ENCODE peak calls at places on chromosomes 5 and 9, in seven cellular contexts. R is cardiac muscle cell; G is WTC11; Z is caudate nucleus; P is GM12865; I is CD4-positive, alpha-beta memory T cell; W is prostate gland. X is an unnamed sample.

GRCh38 chr5:68932830-68933434 is 160.9 kb upstream of the SLC30A5 start:
- DNase-seq in R (no peak), G (peak), Z (no peak), P (peak), I (no peak), W (no peak), X (peak)

GRCh38 chr9:134957165-134957944 is 39.6 kb upstream of the FCN1 start:
- DNase-seq in R (no peak), G (no peak), Z (no peak), P (no peak), I (no peak), W (no peak), X (no peak)

GRCh38 chr9:112866662-112867274 is 23.9 kb downstream of the SLC46A2 start:
- DNase-seq in R (peak), G (peak), Z (no peak), P (no peak), I (no peak), W (no peak), X (no peak)

GRCh38 chr9:7011395-7012067 is 253.8 kb downstream of the KDM4C start:
- DNase-seq in R (no peak), G (no peak), Z (no peak), P (peak), I (no peak), W (no peak), X (no peak)

GRCh38 chr9:104028827-104029226 is 65.3 kb upstream of the SMC2 start:
- DNase-seq in R (no peak), G (no peak), Z (no peak), P (no peak), I (no peak), W (no peak), X (no peak)

GRCh38 chr5:67100301-67100700 is 96.3 kb downstream of the CD180 start:
- DNase-seq in R (no peak), G (no peak), Z (no peak), P (no peak), I (no peak), W (no peak), X (no peak)

GRCh38 chr5:74105126-74105780 is 479.3 kb downstream of the ARHGEF28 start:
- DNase-seq in R (no peak), G (no peak), Z (no peak), P (no peak), I (no peak), W (no peak), X (peak)

GRCh38 chr9:76912631-76913275 is 6.8 kb upstream of the PRUNE2 start:
- DNase-seq in R (peak), G (no peak), Z (no peak), P (peak), I (no peak), W (no peak), X (peak)

GRCh38 chr5:90329911-90330310 is 79.6 kb downstream of the CETN3 start:
- DNase-seq in R (no peak), G (no peak), Z (no peak), P (no peak), I (no peak), W (no peak), X (no peak)

GRCh38 chr5:180208435-180209081 is 453 bp downstream of the RASGEF1C start:
- DNase-seq in R (peak), G (peak), Z (no peak), P (no peak), I (no peak), W (no peak), X (no peak)

GRCh38 chr5:72347801-72348305 is 27.7 kb downstream of the PTCD2 start:
- DNase-seq in R (peak), G (no peak), Z (no peak), P (no peak), I (no peak), W (no peak), X (peak)

GRCh38 chr5:149151717-149152116 is 10.4 kb downstream of the ABLIM3 start:
- DNase-seq in R (peak), G (no peak), Z (no peak), P (no peak), I (no peak), W (no peak), X (no peak)

GRCh38 chr5:167837127-167837526 is 454.3 kb upstream of the WWC1 start:
- DNase-seq in R (no peak), G (no peak), Z (no peak), P (no peak), I (no peak), W (no peak), X (no peak)

GRCh38 chr9:106634183-106634582 is 228.8 kb upstream of the ZNF462 start:
- DNase-seq in R (no peak), G (no peak), Z (no peak), P (no peak), I (no peak), W (no peak), X (no peak)

GRCh38 chr9:136332482-136332983 is 5.2 kb downstream of the GPSM1 start:
- DNase-seq in R (no peak), G (no peak), Z (no peak), P (no peak), I (no peak), W (no peak), X (no peak)

GRCh38 chr5:69285448-69286116 is 47.0 kb downstream of the CCDC125 start:
- DNase-seq in R (no peak), G (no peak), Z (no peak), P (no peak), I (no peak), W (no peak), X (no peak)

GRCh38 chr5:126811515-126812198 is 34.7 kb downstream of the LMNB1 start:
- DNase-seq in R (peak), G (no peak), Z (no peak), P (peak), I (peak), W (no peak), X (peak)

GRCh38 chr5:178163772-178164735 is 10.4 kb upstream of the NHP2 start:
- DNase-seq in R (peak), G (peak), Z (peak), P (peak), I (peak), W (peak), X (peak)

GRCh38 chr9:126707083-126707482 is 93.4 kb downstream of the LMX1B start:
- DNase-seq in R (no peak), G (no peak), Z (no peak), P (no peak), I (no peak), W (peak), X (no peak)